ENCODE peak calls at places on chromosomes 16 and 17, in seven cellular contexts. Q, T, Z, W, F, S and C are unnamed samples.

GRCh38 chr17:63181856-63182255 is 215.8 kb downstream of the TANC2 start:
- DNase-seq in T (no peak), F (no peak), S (no peak), W (no peak), Q (no peak), Z (no peak), C (no peak)

GRCh38 chr17:44827863-44828262 is 2.2 kb downstream of the GJC1 start:
- DNase-seq in T (no peak), S (no peak), F (no peak), Z (no peak), W (no peak), Q (no peak), C (no peak)

GRCh38 chr17:80512233-80512632 is 32.4 kb upstream of the RPTOR start:
- DNase-seq in S (no peak), W (no peak), Z (no peak), T (no peak), Q (peak; percentile 70), F (no peak), C (no peak)

GRCh38 chr16:72819345-72819744 is 228.6 kb downstream of the ZFHX3 start:
- DNase-seq in S (no peak), Q (no peak), F (peak; percentile 68), W (no peak), Z (no peak), T (no peak), C (no peak)

GRCh38 chr17:17926840-17927449 is 45.3 kb downstream of the TOM1L2 start:
- DNase-seq in T (no peak), W (no peak), Q (no peak), S (no peak), Z (no peak), F (no peak), C (no peak)

GRCh38 chr16:86517652-86518258 is 7.4 kb downstream of the FOXF1 start:
- DNase-seq in S (peak; percentile 64), F (peak; percentile 53), Q (peak; percentile 73), T (no peak), W (peak; percentile 48), Z (no peak), C (peak; percentile 32)

GRCh38 chr17:17115620-17116019 is 73.4 kb downstream of the MPRIP start:
- DNase-seq in T (no peak), Z (no peak), Q (no peak), W (no peak), S (no peak), F (no peak), C (no peak)

GRCh38 chr16:81696959-81697293 is 82.2 kb upstream of the PLCG2 start:
- DNase-seq in T (no peak), S (no peak), W (no peak), Q (no peak), F (no peak), Z (no peak), C (no peak)

GRCh38 chr16:21611546-21612384 is 12.4 kb downstream of the METTL9 start:
- DNase-seq in S (no peak), Q (no peak), F (peak; percentile 47), Z (no peak), W (no peak), T (no peak), C (no peak)

GRCh38 chr17:45020354-45021138 is 30.9 kb downstream of the DCAKD start:
- DNase-seq in S (peak; percentile 34), Z (no peak), T (no peak), Q (no peak), W (no peak), F (no peak), C (no peak)

GRCh38 chr17:66727634-66728570 is 107.0 kb upstream of the CACNG5 start:
- DNase-seq in Q (peak; percentile 72), Z (peak; percentile 6), F (peak; percentile 54), T (peak; percentile 15), S (peak; percentile 57), W (peak; percentile 81), C (no peak)

GRCh38 chr17:72122336-72122667 is 1.5 kb downstream of the SOX9 start:
- DNase-seq in S (no peak), W (no peak), Q (no peak), T (no peak), Z (no peak), F (no peak), C (no peak)

GRCh38 chr17:62681061-62681938 is 53.8 kb downstream of the MRC2 start:
- DNase-seq in T (no peak), W (no peak), Z (no peak), Q (no peak), S (no peak), F (no peak), C (no peak)

GRCh38 chr16:73217654-73218053 is 169.7 kb upstream of the ZFHX3 start:
- DNase-seq in Z (no peak), T (no peak), F (no peak), W (no peak), S (no peak), Q (no peak), C (no peak)

GRCh38 chr16:54921229-54921824 is 9.3 kb upstream of the IRX5 start:
- DNase-seq in Z (no peak), W (no peak), Q (no peak), T (no peak), F (peak; percentile 77), S (no peak), C (peak; percentile 32)

GRCh38 chr16:57893559-57894389 is 77.2 kb downstream of the CNGB1 start:
- DNase-seq in W (no peak), Q (peak; percentile 86), S (no peak), T (no peak), F (peak; percentile 92), Z (no peak), C (peak; percentile 93)

GRCh38 chr17:63611354-63611753 is 10.7 kb downstream of the TACO1 start:
- DNase-seq in F (no peak), Z (no peak), Q (no peak), W (no peak), S (no peak), T (no peak), C (no peak)

GRCh38 chr16:28184625-28185024 is 27.1 kb downstream of the XPO6 start:
- DNase-seq in Z (no peak), F (no peak), T (no peak), S (no peak), W (no peak), Q (no peak), C (no peak)

GRCh38 chr16:17334096-17334495 is 136.7 kb downstream of the XYLT1 start:
- DNase-seq in T (no peak), F (peak; percentile 2), W (no peak), Z (no peak), Q (no peak), S (no peak), C (no peak)

GRCh38 chr16:85515319-85515745 is 97.8 kb upstream of the GSE1 start:
- DNase-seq in S (no peak), T (no peak), Z (no peak), F (no peak), W (no peak), Q (no peak), C (no peak)

GRCh38 chr17:67244621-67245072 is 349 bp downstream of the HELZ start:
- DNase-seq in Z (no peak), T (no peak), Q (peak; percentile 23), S (peak; percentile 19), W (no peak), F (no peak), C (no peak)

GRCh38 chr16:49632111-49632797 is 223.7 kb downstream of the ZNF423 start:
- DNase-seq in S (no peak), Q (no peak), T (no peak), Z (no peak), W (no peak), F (no peak), C (no peak)

GRCh38 chr17:14301761-14302401 is 1.0 kb downstream of the HS3ST3B1 start:
- DNase-seq in Q (no peak), S (peak; percentile 43), T (peak; percentile 51), Z (peak; percentile 58), F (peak; percentile 49), W (no peak), C (no peak)

GRCh38 chr16:28967156-28967555 is 7.4 kb upstream of the SPNS1 start:
- DNase-seq in W (no peak), Z (no peak), S (no peak), T (no peak), F (no peak), Q (no peak), C (no peak)

GRCh38 chr17:72930031-72930430 is 162.5 kb downstream of the SLC39A11 start:
- DNase-seq in W (no peak), T (no peak), Z (no peak), S (no peak), Q (no peak), F (no peak), C (no peak)

GRCh38 chr16:84199861-84200260 is 8.9 kb downstream of the ADAD2 start:
- DNase-seq in S (no peak), W (no peak), Z (no peak), T (no peak), Q (no peak), F (peak; percentile 74), C (no peak)

GRCh38 chr16:84283314-84284167 is 11.1 kb upstream of the WFDC1 start:
- DNase-seq in W (no peak), T (no peak), F (no peak), Q (no peak), Z (no peak), S (no peak), C (no peak)

GRCh38 chr17:8038954-8039610 is at the start of gene ALOX15B:
- DNase-seq in Q (no peak), S (peak; percentile 86), W (no peak), Z (no peak), T (no peak), F (peak; percentile 58), C (no peak)

GRCh38 chr16:30122621-30123160 is 329 bp downstream of the MAPK3 start:
- DNase-seq in Q (no peak), F (no peak), Z (no peak), S (no peak), T (no peak), W (peak; percentile 33), C (no peak)

GRCh38 chr17:2797226-2797625 is 988 bp downstream of the RAP1GAP2 start:
- DNase-seq in S (no peak), Z (no peak), W (no peak), Q (no peak), T (no peak), F (no peak), C (no peak)

GRCh38 chr17:37493249-37494027 is 3.7 kb downstream of the DUSP14 start:
- DNase-seq in W (no peak), Z (no peak), Q (no peak), T (no peak), F (no peak), S (no peak), C (peak; percentile 64)

GRCh38 chr16:81238296-81239011 is at the start of gene BCO1:
- DNase-seq in F (peak; percentile 25), T (no peak), S (peak; percentile 31), Z (no peak), W (no peak), Q (peak; percentile 35), C (no peak)

GRCh38 chr16:25868041-25868600 is 176.4 kb downstream of the HS3ST4 start:
- DNase-seq in Z (no peak), W (no peak), S (no peak), T (no peak), Q (no peak), F (no peak), C (no peak)

GRCh38 chr16:75526032-75526790 is 9.7 kb downstream of the CHST5 start:
- DNase-seq in S (no peak), F (no peak), W (no peak), Q (no peak), T (no peak), Z (no peak), C (no peak)

GRCh38 chr16:66924527-66925321 is 611 bp downstream of the RRAD start:
- DNase-seq in T (peak; percentile 42), Q (peak; percentile 81), F (no peak), S (peak; percentile 67), W (peak; percentile 76), Z (peak; percentile 14), C (no peak)

GRCh38 chr16:85083051-85083639 is 29.1 kb downstream of the CIBAR2 start:
- DNase-seq in Q (no peak), S (no peak), Z (no peak), F (no peak), T (no peak), W (peak; percentile 32), C (no peak)

GRCh38 chr17:40022961-40023541 is 7.8 kb downstream of the CSF3 start:
- DNase-seq in S (peak; percentile 54), T (no peak), W (no peak), Q (no peak), F (peak; percentile 88), Z (no peak), C (no peak)

GRCh38 chr16:65032397-65032796 is 89.5 kb downstream of the CDH11 start:
- DNase-seq in S (no peak), T (no peak), Z (no peak), W (no peak), F (peak; percentile 8), Q (no peak), C (no peak)